ENCODE peak calls at places on chromosomes 12 and 14, in nine cellular contexts. X is cardiac muscle cell, P is GM12865, Z is stomach, R is choroid plexus epithelial cell, M is lung, H is H1, G is body of pancreas, K is fibroblast of mammary gland. E is an unnamed sample.
A peak's percentile ranks its signal among the peaks of the same experiment; 100 is the strongest.

GRCh38 chr12:79911889-79912656 is 22.8 kb downstream of the PPP1R12A start:
- DNase-seq in X (peak; percentile 40), M (no peak), G (no peak), K (peak; percentile 54), H (no peak), Z (no peak), P (no peak), R (peak; percentile 47), E (peak; percentile 59)

GRCh38 chr14:97298331-97298730 is 501.1 kb downstream of the VRK1 start:
- DNase-seq in M (no peak), K (no peak), H (no peak), X (no peak), P (no peak), G (no peak), R (no peak), Z (no peak), E (no peak)

GRCh38 chr14:69059658-69060648 is 80.9 kb upstream of the ACTN1 start:
- DNase-seq in K (peak; percentile 99), X (peak; percentile 94), M (peak; percentile 55), R (peak; percentile 97), G (no peak), Z (no peak), H (no peak), P (no peak), E (peak; percentile 92)

GRCh38 chr12:100427078-100427477 is 46.6 kb upstream of the NR1H4 start:
- DNase-seq in X (peak; percentile 54), M (no peak), P (no peak), K (peak; percentile 89), R (peak; percentile 90), G (no peak), Z (no peak), H (no peak), E (peak; percentile 73)

GRCh38 chr14:72665259-72665658 is 228.6 kb downstream of the DPF3 start:
- DNase-seq in P (peak; percentile 16), R (peak; percentile 97), X (peak; percentile 84), M (no peak), G (no peak), K (peak; percentile 99), Z (no peak), H (no peak), E (peak; percentile 86)

GRCh38 chr14:33842299-33842698 is 108.6 kb downstream of the EGLN3 start:
- DNase-seq in M (no peak), X (no peak), G (no peak), Z (no peak), H (no peak), K (no peak), R (no peak), P (no peak), E (no peak)

GRCh38 chr12:87866602-87867292 is 162.5 kb downstream of the C12orf50 start:
- DNase-seq in G (no peak), X (peak; percentile 31), K (peak; percentile 51), Z (no peak), P (peak; percentile 16), H (no peak), R (peak; percentile 68), M (no peak), E (peak; percentile 26)

GRCh38 chr12:62732861-62733427 is 202.0 kb downstream of the PPM1H start:
- DNase-seq in X (peak; percentile 79), P (peak; percentile 39), R (peak; percentile 81), K (peak; percentile 82), G (no peak), Z (no peak), M (no peak), H (no peak), E (peak; percentile 84)

GRCh38 chr12:117042171-117042809 is 56.9 kb downstream of the TESC start:
- DNase-seq in Z (peak; percentile 73), P (no peak), X (peak; percentile 31), H (no peak), K (no peak), G (no peak), R (no peak), M (no peak), E (peak; percentile 9)

DNA sequence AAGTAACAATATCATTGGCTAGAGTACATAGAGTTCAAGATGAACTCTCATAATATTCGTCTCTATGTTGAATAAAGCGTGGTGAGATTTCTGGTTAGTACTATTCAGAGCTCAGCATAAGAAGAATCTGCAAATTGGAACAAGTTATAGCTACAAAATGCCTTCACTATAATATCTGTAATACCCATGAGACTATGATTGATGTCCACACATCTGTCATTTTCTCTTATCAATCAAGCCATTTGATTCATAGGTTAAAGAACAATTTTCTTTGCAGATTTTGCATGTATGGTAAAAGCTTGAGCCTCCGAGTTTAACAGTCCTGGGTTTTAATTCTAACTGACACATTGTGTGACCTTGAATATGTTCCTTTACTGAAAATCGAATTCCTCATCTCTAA is 1.4 kb downstream of the SOCS4 start:
- DNase-seq in Z (no peak), R (no peak), M (no peak), X (no peak), G (no peak), P (no peak), H (no peak), K (no peak), E (no peak)
- H3K4me3 ChIP-seq in Z (peak overlapping the region; percentile 74), R (peak overlapping the region; percentile 86), M (no peak overlapping the region), X (peak overlapping the region; percentile 62), G (no peak overlapping the region), P (peak overlapping the region; percentile 81), H (peak overlapping the region; percentile 95), K (peak overlapping the region; percentile 63), E (no peak overlapping the region)

GRCh38 chr14:23895480-23895879 is 58.1 kb upstream of the DHRS4 start:
- DNase-seq in M (no peak), P (no peak), R (peak; percentile 4), Z (no peak), G (no peak), K (peak; percentile 2), H (no peak), X (peak; percentile 6), E (peak; percentile 2)
- TF ChIP-seq CTCF in M (no peak), P (peak; percentile 6), R (no peak), Z (no peak), G (no peak), K (no peak), H (no peak), X (peak; percentile 14), E (no peak)

DNA sequence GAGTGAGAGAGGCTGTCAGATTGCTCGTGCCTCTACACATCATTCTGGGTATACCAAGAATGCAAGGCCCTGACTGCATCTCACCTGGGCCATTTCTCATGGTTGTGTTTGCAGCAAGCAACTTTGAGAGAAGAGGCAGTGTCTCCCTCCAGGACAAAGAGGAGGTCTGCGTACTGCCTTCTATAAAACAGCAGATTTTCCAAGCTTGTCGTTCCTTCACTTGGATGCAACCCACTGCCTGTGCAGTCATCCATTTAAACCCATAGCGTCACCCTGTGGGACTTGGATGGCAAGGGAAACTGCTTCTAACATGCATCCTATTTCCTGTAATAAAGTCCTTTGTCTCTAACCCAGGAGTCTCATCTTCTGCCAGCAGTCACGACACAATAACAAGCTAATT is 1.3 kb downstream of the POMT2 start:
- DNase-seq in H (no peak), Z (no peak), K (no peak), R (no peak), X (no peak), M (no peak), G (no peak), P (no peak), E (no peak)
- H3K4me3 ChIP-seq in H (peak overlapping the region; percentile 93), Z (no peak overlapping the region), K (no peak overlapping the region), R (no peak overlapping the region), X (no peak overlapping the region), M (no peak overlapping the region), G (no peak overlapping the region), P (no peak overlapping the region), E (no peak overlapping the region)

GRCh38 chr12:113439606-113440030 is 17.4 kb downstream of the SDSL start:
- DNase-seq in K (peak; percentile 28), H (no peak), M (no peak), P (no peak), R (peak; percentile 56), Z (peak; percentile 39), G (peak; percentile 60), X (peak; percentile 52), E (peak; percentile 43)
- TF ChIP-seq CTCF in K (peak; percentile 65), H (peak; percentile 91), M (no peak), P (peak; percentile 68), R (peak; percentile 85), Z (no peak), G (peak; percentile 42), X (peak; percentile 83), E (peak; percentile 77)

GRCh38 chr14:100442036-100442435 is 118.9 kb downstream of the SLC25A47 start:
- DNase-seq in X (no peak), H (no peak), P (no peak), G (no peak), R (no peak), M (no peak), Z (no peak), K (no peak), E (no peak)
- H3K4me3 ChIP-seq in X (no peak overlapping the region), H (no peak overlapping the region), P (no peak overlapping the region), G (no peak overlapping the region), R (no peak overlapping the region), M (no peak overlapping the region), Z (no peak overlapping the region), K (no peak overlapping the region), E (no peak overlapping the region)

DNA sequence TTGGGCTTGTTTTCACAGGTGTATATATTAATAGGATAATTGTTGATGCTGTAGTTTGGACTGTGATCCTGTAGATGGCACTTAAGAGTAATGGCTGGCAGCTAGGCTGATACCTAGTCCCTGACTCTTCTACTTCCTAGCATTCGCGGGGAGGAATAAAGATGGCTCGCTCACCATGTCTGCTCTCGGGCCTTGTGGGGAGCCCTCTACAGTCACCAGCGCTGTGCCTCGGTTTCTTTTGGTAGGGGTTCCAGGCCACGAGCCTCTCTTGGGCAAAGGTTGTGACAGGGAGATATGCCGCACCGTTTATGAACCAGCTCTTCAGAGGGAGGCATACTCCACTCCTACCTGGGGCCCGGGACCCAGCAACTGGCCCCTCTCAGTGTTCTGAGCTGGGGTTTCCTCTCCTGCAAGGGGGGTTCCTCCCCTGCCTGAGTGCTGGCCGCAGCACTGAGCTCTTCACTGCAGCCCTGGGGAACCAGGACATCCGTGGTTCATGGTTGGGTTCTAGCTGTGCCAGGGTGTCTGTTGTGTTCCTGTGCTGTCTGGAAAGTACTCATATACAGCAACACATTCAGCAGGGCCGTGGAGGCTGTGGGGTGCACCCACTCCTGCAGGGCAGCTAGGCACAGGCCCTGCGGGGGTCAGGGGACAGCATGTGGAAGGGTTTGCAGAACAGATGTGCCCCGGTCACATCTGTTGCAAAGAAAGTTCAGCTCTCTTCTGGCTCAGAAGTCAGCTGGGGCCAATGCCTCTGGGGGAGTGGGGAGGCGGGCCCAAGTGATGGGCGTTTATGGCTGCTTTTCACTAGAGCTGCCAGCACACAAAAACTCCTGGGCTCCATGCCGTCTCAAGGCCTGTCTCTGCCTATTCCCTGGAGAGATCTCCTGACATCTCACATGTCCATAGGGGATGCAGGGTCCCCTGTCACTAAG is 147.9 kb downstream of the PPFIA2 start:
- DNase-seq in P (peak; percentile 22), X (peak; percentile 8), K (peak; percentile 6), M (no peak), G (no peak), R (peak; percentile 43), H (no peak), Z (no peak), E (peak; percentile 9)
- TF ChIP-seq CTCF in P (peak; percentile 48), X (peak; percentile 41), K (peak; percentile 32), M (no peak), G (peak; percentile 14), R (peak; percentile 66), H (peak; percentile 47), Z (no peak), E (peak; percentile 33)

E was measured in cardiac fibroblast.